ENCODE peak calls at places on chromosome 21, in four cellular contexts. H, C, R and L are unnamed samples.

GRCh38 chr21:14382486-14382834 is 486 bp downstream of the HSPA13 start:
- DNase-seq in R (no peak), C (no peak), H (no peak), L (no peak)

GRCh38 chr21:33070921-33071877 is 1.3 kb downstream of the OLIG1 start:
- DNase-seq in C (peak; percentile 81), R (no peak), H (no peak), L (no peak)

GRCh38 chr21:20822559-20823133 is 175.6 kb upstream of the NCAM2 start:
- DNase-seq in H (no peak), R (no peak), C (no peak), L (no peak)

GRCh38 chr21:45639206-45640000 is 4.1 kb upstream of the PCBP3 start:
- DNase-seq in H (no peak), R (no peak), C (no peak), L (no peak)

GRCh38 chr21:37073417-37074194 is 552 bp downstream of the TTC3 start:
- DNase-seq in C (peak; percentile 94), H (peak; percentile 86), R (peak; percentile 37), L (peak; percentile 67)

GRCh38 chr21:27024316-27024715 is 57.4 kb upstream of the ADAMTS5 start:
- DNase-seq in R (peak; percentile 47), H (no peak), C (no peak), L (no peak)

GRCh38 chr21:34836103-34836932 is 167.5 kb downstream of the CLIC6 start:
- DNase-seq in H (no peak), R (peak; percentile 92), C (no peak), L (peak; percentile 68)

GRCh38 chr21:36700961-36701911 is 2.3 kb downstream of the SIM2 start:
- DNase-seq in C (no peak), R (peak; percentile 30), H (no peak), L (no peak)

GRCh38 chr21:43338951-43339350 is 88.0 kb downstream of the SIK1 start:
- DNase-seq in R (no peak), C (no peak), H (peak; percentile 69), L (no peak)

GRCh38 chr21:45509566-45510465 is 32.4 kb downstream of the SLC19A1 start:
- DNase-seq in R (no peak), H (peak; percentile 51), C (peak; percentile 77), L (peak; percentile 22)

GRCh38 chr21:33028759-33029511 is 3.2 kb downstream of the OLIG2 start:
- DNase-seq in R (no peak), C (no peak), H (no peak), L (no peak)